ENCODE peak calls at places on chromosomes 1 and 21, in four cellular contexts. G, T, A and Y are unnamed samples.

GRCh38 chr1:28143496-28144202 is 32.8 kb downstream of the PTAFR start:
- DNase-seq in G (no peak), T (no peak), A (no peak), Y (no peak)

GRCh38 chr1:201025571-201026002 is 2.1 kb upstream of the KIF21B start:
- DNase-seq in G (no peak), T (peak; percentile 56), A (no peak), Y (no peak)

GRCh38 chr1:173496757-173497323 is 19.7 kb downstream of the PRDX6 start:
- DNase-seq in G (no peak), T (no peak), A (no peak), Y (no peak)

GRCh38 chr1:170910273-170910672 is 25.1 kb upstream of the MROH9 start:
- DNase-seq in G (no peak), T (no peak), A (no peak), Y (no peak)

GRCh38 chr21:43855955-43856354 is 9.1 kb upstream of the AGPAT3 start:
- DNase-seq in G (no peak), T (no peak), A (no peak), Y (no peak)

GRCh38 chr1:26162220-26162703 is 3.4 kb downstream of the FAM110D start:
- DNase-seq in G (no peak), T (no peak), A (no peak), Y (no peak)

GRCh38 chr1:50645147-50645546 is 221.9 kb upstream of the DMRTA2 start:
- DNase-seq in G (no peak), T (no peak), A (no peak), Y (no peak)

GRCh38 chr1:68217060-68217554 is 15.2 kb downstream of the WLS start:
- DNase-seq in G (no peak), T (peak; percentile 94), A (no peak), Y (no peak)

GRCh38 chr1:230253150-230253549 is 173.0 kb downstream of the PGBD5 start:
- DNase-seq in G (no peak), T (no peak), A (no peak), Y (no peak)

GRCh38 chr1:24077278-24077978 is 34.5 kb downstream of the MYOM3 start:
- DNase-seq in G (no peak), T (no peak), A (no peak), Y (no peak)

GRCh38 chr1:43565600-43566360 is 35.1 kb downstream of the PTPRF start:
- DNase-seq in G (no peak), T (peak; percentile 91), A (no peak), Y (peak; percentile 82)

GRCh38 chr1:153774780-153775431 is at the start of gene SLC27A3:
- DNase-seq in G (no peak), T (peak; percentile 58), A (no peak), Y (no peak)

GRCh38 chr1:222243902-222244301 is 304.0 kb downstream of the HHIPL2 start:
- DNase-seq in G (no peak), T (no peak), A (no peak), Y (no peak)

DNA sequence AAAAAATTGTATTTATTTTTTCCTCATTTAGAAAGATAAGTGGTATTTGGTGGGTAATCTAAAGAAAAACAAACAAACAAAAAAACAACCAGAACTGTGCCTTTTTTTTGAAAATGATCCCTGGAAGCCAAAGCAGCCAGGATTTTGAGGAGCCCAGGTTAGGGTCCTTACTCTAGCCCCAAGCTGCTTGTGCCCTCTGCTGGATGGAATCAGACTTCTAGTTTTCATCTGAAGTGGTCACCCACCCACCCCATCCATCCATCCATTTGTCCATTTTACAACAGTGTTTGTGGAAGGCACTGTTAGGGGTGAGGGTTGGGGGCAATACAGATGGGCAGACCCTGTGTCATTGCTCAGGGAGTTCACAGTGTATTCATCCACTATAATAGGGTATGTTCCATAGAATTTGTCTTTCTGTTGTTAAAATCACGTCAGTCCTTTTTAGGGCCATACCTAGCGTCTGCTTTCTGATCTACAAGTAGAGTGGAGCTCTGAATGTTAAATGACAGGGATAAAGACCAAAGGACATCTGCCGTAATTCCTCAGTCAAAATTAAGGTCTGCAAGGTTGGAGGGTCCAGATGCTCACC is 3.0 kb downstream of the LRRC42 start:
- DNase-seq in G (no peak), T (peak; percentile 77), A (no peak), Y (no peak)
- TF ChIP-seq CTCF in G (no peak), T (peak; percentile 74), A (peak; percentile 75), Y (peak; percentile 76)

GRCh38 chr1:9942939-9943807 is at the start of the genes LZIC and NMNAT1:
- DNase-seq in G (peak; percentile 92), T (peak; percentile 97), A (peak; percentile 86), Y (peak; percentile 91)

GRCh38 chr1:9946315-9946714 is 3.0 kb downstream of the NMNAT1 start:
- DNase-seq in G (no peak), T (no peak), A (no peak), Y (no peak)

GRCh38 chr1:9942399-9942938 is 722 bp downstream of the LZIC start:
- DNase-seq in G (peak; percentile 18), T (peak; percentile 61), A (peak; percentile 10), Y (no peak)
- TF ChIP-seq CTCF in G (no peak), T (peak; percentile 69), A (peak; percentile 72), Y (peak; percentile 80)

GRCh38 chr1:46691997-46692790 is 20.5 kb downstream of the TEX38 start:
- DNase-seq in G (no peak), T (no peak), A (no peak), Y (no peak)
- TF ChIP-seq CTCF in G (no peak), T (peak; percentile 14), A (peak; percentile 44), Y (peak; percentile 51)

GRCh38 chr21:21232320-21232719 is 234.1 kb downstream of the NCAM2 start:
- DNase-seq in G (no peak), T (peak; percentile 42), A (peak; percentile 29), Y (no peak)
- TF ChIP-seq CTCF in G (no peak), T (peak; percentile 69), A (peak; percentile 70), Y (peak; percentile 82)